ENCODE peak calls at places on chromosomes 5 and 9, in seven cellular contexts. R is PC-3, P is SK-N-SH, Q is hepatocyte, H is GM23248, V is HCT116, B is neural progenitor cell. N is an unnamed sample.

GRCh38 chr9:14479187-14479586 is 165.2 kb upstream of the NFIB start:
- DNase-seq in R (no peak), P (no peak), Q (no peak), H (no peak), V (no peak), B (no peak), N (no peak)

GRCh38 chr5:154712518-154713437 is 42.4 kb upstream of the LARP1 start:
- DNase-seq in R (peak; percentile 13), P (no peak), Q (peak; percentile 64), H (no peak), V (peak; percentile 46), B (no peak), N (no peak)

GRCh38 chr5:23763170-23763569 is 255.8 kb downstream of the PRDM9 start:
- DNase-seq in R (no peak), P (no peak), Q (no peak), H (no peak), V (no peak), B (no peak), N (no peak)

GRCh38 chr9:80885894-80886293 is 803.5 kb downstream of the TLE1 start:
- DNase-seq in R (peak; percentile 13), P (no peak), Q (peak; percentile 4), H (no peak), V (no peak), B (peak; percentile 15), N (no peak)

GRCh38 chr5:158640581-158640980 is 459.1 kb downstream of the EBF1 start:
- DNase-seq in R (peak; percentile 64), P (no peak), Q (peak; percentile 50), H (peak; percentile 92), V (no peak), B (no peak), N (no peak)

GRCh38 chr9:129414377-129415021 is 206.4 kb downstream of the C9orf50 start:
- DNase-seq in R (no peak), P (no peak), Q (peak; percentile 84), H (peak; percentile 86), V (no peak), B (peak; percentile 88), N (no peak)

GRCh38 chr5:2686296-2686695 is 65.2 kb downstream of the IRX2 start:
- DNase-seq in R (no peak), P (no peak), Q (no peak), H (peak; percentile 1), V (no peak), B (peak; percentile 28), N (no peak)

GRCh38 chr5:177370488-177371119 is 12.9 kb downstream of the RGS14 start:
- DNase-seq in R (peak; percentile 94), P (peak; percentile 92), Q (peak; percentile 97), H (peak; percentile 94), V (peak; percentile 94), B (peak; percentile 99), N (peak; percentile 93)

GRCh38 chr9:79362100-79363081 is 209.4 kb upstream of the TLE4 start:
- DNase-seq in R (peak; percentile 75), P (no peak), Q (peak; percentile 15), H (no peak), V (no peak), B (no peak), N (no peak)

GRCh38 chr9:18710089-18710488 is 236.1 kb downstream of the ADAMTSL1 start:
- DNase-seq in R (no peak), P (no peak), Q (no peak), H (peak; percentile 84), V (no peak), B (no peak), N (no peak)

GRCh38 chr9:105373723-105374122 is 74.1 kb upstream of the FSD1L start:
- DNase-seq in R (no peak), P (no peak), Q (no peak), H (no peak), V (no peak), B (no peak), N (no peak)

GRCh38 chr5:10478436-10478835 is 36.8 kb downstream of the ROPN1L start:
- DNase-seq in R (peak; percentile 33), P (no peak), Q (no peak), H (peak; percentile 27), V (no peak), B (no peak), N (no peak)

DNA sequence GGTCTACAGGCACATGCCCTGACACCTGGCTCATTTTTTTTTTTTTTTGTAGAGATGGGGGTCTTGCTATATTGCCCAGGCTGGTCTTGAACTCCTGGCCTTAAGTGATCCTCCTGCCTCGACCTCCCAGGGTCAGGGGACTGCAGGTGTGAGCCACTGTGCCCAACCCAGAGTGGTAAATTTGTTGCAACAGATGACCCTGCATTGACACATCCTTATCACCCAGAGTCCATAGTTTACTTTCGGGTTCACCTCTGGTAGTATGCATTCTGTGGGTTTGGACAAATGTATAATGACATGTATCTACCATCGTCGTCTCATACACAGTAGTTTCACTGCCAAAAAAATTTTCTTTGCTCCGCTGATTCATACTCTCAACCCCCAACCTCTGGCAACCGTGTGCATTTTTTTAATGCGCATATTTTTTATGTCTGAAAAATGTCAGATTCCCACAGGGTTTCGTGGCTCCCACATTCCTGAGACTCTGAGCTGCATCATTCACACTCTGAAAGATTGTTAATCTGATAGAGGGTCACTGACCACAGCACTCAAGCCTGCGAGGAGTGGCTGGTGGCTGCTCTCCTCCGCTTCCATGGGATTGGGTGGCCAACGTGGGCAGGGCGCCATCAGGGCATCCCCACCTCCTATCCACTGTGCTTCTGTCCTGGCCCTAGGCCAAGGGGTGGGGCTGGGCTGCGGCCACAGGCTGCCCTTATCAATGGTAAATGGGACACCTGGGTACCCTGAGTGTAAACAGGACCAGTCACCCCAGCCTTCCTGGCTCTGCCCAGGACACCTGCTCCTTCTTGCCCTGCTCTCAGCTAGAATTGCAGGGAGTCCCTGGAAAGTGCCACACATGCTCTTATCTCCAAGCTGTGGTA is 9.6 kb downstream of the NDST1 start:
- DNase-seq in R (peak; percentile 97), P (peak; percentile 87), Q (peak; percentile 57), H (peak; percentile 98), V (peak; percentile 18), B (no peak), N (no peak)
- TF ChIP-seq EZH2phosphoT487 in R (no peak), P (no peak), Q (no peak), H (peak; percentile 70), V (no peak), B (no peak), N (no peak)

GRCh38 chr5:76403713-76403962 is 553 bp downstream of the IQGAP2 start:
- DNase-seq in R (no peak), P (peak; percentile 68), Q (no peak), H (no peak), V (no peak), B (no peak), N (no peak)
- H3K27me3 ChIP-seq in R (peaks cover 76% of the 10 kb centered on the region), P (peaks cover 31% of the 10 kb centered on the region), Q (no peaks in the 10 kb centered on the region), H (peaks cover 61% of the 10 kb centered on the region), V (peaks cover 14% of the 10 kb centered on the region), B (peaks cover 24% of the 10 kb centered on the region), N (no peaks in the 10 kb centered on the region)

DNA sequence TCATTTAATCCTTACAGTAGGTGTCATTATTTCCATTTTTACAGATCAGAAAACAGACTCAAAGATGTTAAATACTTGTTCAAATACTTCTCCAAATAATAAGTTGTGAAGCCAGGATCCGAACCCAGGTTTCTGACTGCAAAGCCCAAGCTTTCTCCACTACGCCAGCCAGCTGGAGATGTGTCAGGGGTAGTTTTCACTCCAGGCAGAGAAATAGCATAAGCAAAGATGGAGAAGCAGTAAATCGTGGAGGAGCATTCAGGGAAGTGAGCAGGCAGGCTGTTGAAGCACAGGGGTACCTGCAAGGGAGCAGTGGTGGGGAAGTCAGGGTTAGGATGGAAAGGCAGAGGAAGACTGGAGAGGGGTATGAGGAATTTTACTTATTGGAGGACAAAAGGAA is 2.9 kb downstream of the TLN1 start:
- DNase-seq in R (no peak), P (no peak), Q (no peak), H (peak; percentile 39), V (no peak), B (no peak), N (no peak)
- TF ChIP-seq EZH2phosphoT487 in R (no peak), P (no peak), Q (no peak), H (no peak), V (no peak), B (no peak), N (no peak)

GRCh38 chr9:965497-965896 is 11.0 kb upstream of the DMRT3 start:
- DNase-seq in R (no peak), P (no peak), Q (no peak), H (no peak), V (no peak), B (no peak), N (no peak)

GRCh38 chr9:969310-969692 is 7.2 kb upstream of the DMRT3 start:
- DNase-seq in R (no peak), P (peak; percentile 29), Q (no peak), H (no peak), V (no peak), B (peak; percentile 56), N (no peak)

GRCh38 chr9:967436-967835 is 9.0 kb upstream of the DMRT3 start:
- DNase-seq in R (no peak), P (no peak), Q (no peak), H (no peak), V (no peak), B (peak; percentile 31), N (no peak)

GRCh38 chr9:967851-968641 is 8.4 kb upstream of the DMRT3 start:
- DNase-seq in R (no peak), P (no peak), Q (no peak), H (peak; percentile 19), V (no peak), B (peak; percentile 83), N (no peak)

GRCh38 chr9:966936-967335 is 9.5 kb upstream of the DMRT3 start:
- DNase-seq in R (no peak), P (no peak), Q (no peak), H (no peak), V (no peak), B (peak; percentile 57), N (no peak)
- H3K27me3 ChIP-seq in R (peaks cover 32% of the 10 kb centered on the region), P (peaks cover 64% of the 10 kb centered on the region), Q (peaks cover 100% of the 10 kb centered on the region), H (peaks cover 93% of the 10 kb centered on the region), V (peaks cover 23% of the 10 kb centered on the region), B (peaks cover 100% of the 10 kb centered on the region), N (no peaks in the 10 kb centered on the region)